ENCODE peak calls at places on chromosomes 16 and 17, in five cellular contexts. Q is stomach, U is A549, X is uterus, R is OCI-LY7. P is an unnamed sample.

GRCh38 chr17:64209356-64209941 is 53.6 kb downstream of the TEX2 start:
- DNase-seq in Q (no peak), U (no peak), X (no peak), R (no peak), P (no peak)

GRCh38 chr16:89549007-89549700 is 11.3 kb upstream of the RPL13 start:
- DNase-seq in Q (no peak), U (no peak), X (no peak), R (no peak), P (no peak)

GRCh38 chr17:78597923-78598545 is 20.8 kb upstream of the DNAH17 start:
- DNase-seq in Q (no peak), U (no peak), X (no peak), R (no peak), P (peak; percentile 2)

GRCh38 chr17:36443777-36444176 is 42.7 kb upstream of the ZNHIT3 start:
- DNase-seq in Q (no peak), U (no peak), X (no peak), R (no peak), P (no peak)

GRCh38 chr17:68732301-68732749 is 131.2 kb upstream of the FAM20A start:
- DNase-seq in Q (no peak), U (no peak), X (no peak), R (no peak), P (no peak)

GRCh38 chr17:8556074-8556473 is 74.5 kb downstream of the MYH10 start:
- DNase-seq in Q (no peak), U (no peak), X (no peak), R (no peak), P (no peak)

GRCh38 chr16:1691276-1691675 is 13.2 kb downstream of the JPT2 start:
- DNase-seq in Q (no peak), U (no peak), X (no peak), R (no peak), P (no peak)

GRCh38 chr16:80407265-80407987 is 133.4 kb upstream of the DYNLRB2 start:
- DNase-seq in Q (no peak), U (no peak), X (no peak), R (no peak), P (no peak)

GRCh38 chr16:72837846-72838661 is 209.9 kb downstream of the ZFHX3 start:
- DNase-seq in Q (no peak), U (no peak), X (no peak), R (no peak), P (no peak)

GRCh38 chr16:81889896-81890634 is 111.0 kb downstream of the PLCG2 start:
- DNase-seq in Q (peak; percentile 66), U (peak; percentile 74), X (peak; percentile 26), R (peak; percentile 65), P (peak; percentile 82)

GRCh38 chr16:49281843-49282642 is 405 bp upstream of the CBLN1 start:
- DNase-seq in Q (peak; percentile 77), U (peak; percentile 78), X (peak; percentile 47), R (peak; percentile 97), P (peak; percentile 92)

GRCh38 chr17:73595068-73595865 is 49.0 kb downstream of the SDK2 start:
- DNase-seq in Q (peak; percentile 31), U (peak; percentile 72), X (no peak), R (peak; percentile 55), P (no peak)

GRCh38 chr17:74545456-74546230 is at the start of gene CD300C:
- DNase-seq in Q (no peak), U (no peak), X (no peak), R (no peak), P (no peak)

GRCh38 chr17:48551206-48551597 is 6.3 kb upstream of the HOXB2 start:
- DNase-seq in Q (no peak), U (no peak), X (no peak), R (no peak), P (no peak)

GRCh38 chr17:77214743-77215142 is 74.0 kb downstream of the SEC14L1 start:
- DNase-seq in Q (peak; percentile 51), U (peak; percentile 73), X (no peak), R (peak; percentile 57), P (no peak)

GRCh38 chr17:28494445-28495188 is 11.5 kb upstream of the FOXN1 start:
- DNase-seq in Q (peak; percentile 80), U (peak; percentile 96), X (peak; percentile 68), R (peak; percentile 73), P (peak; percentile 78)

GRCh38 chr16:20285993-20286499 is 41.3 kb downstream of the GP2 start:
- DNase-seq in Q (no peak), U (no peak), X (no peak), R (no peak), P (no peak)

GRCh38 chr17:40224707-40225092 is 5.6 kb downstream of the WIPF2 start:
- DNase-seq in Q (peak; percentile 40), U (no peak), X (no peak), R (no peak), P (no peak)

GRCh38 chr17:17823433-17824118 is 13.2 kb downstream of the SREBF1 start:
- DNase-seq in Q (peak; percentile 89), U (peak; percentile 98), X (peak; percentile 87), R (peak; percentile 94), P (peak; percentile 95)

GRCh38 chr16:9008335-9009260 is 44.9 kb upstream of the USP7 start:
- DNase-seq in Q (peak; percentile 83), U (peak; percentile 97), X (peak; percentile 63), R (peak; percentile 68), P (peak; percentile 78)

GRCh38 chr17:72580321-72581127 is 459.7 kb downstream of the SOX9 start:
- DNase-seq in Q (peak; percentile 84), U (no peak), X (no peak), R (no peak), P (no peak)

DNA sequence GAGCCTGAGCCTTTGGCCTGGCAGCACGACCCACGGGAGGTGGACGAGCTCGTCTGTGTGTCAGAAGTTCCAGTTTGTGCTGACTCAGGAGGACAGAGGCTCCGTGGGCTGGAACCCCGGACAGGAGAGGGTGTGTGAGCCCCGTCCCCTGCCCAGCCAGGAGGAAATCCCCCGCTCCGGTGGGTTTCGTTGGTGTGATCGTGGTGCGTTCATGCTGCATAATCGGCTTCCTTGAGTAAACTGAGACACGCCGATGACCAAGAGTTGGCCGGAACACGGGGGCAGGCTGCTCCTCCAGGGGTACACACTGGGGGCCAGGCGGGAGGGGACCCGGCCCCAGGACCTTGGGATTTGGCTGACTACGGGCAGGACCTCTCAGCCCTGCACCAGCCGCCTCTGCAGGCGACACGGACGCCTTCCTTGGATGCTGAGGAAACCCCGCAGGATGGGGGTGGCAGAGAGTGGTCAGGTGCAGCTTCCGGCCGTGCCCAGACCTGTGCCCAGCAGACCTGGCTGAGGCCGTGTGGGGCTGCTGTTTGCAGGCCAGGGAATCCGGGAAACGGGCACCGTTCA is 8.5 kb downstream of the METRNL start:
- DNase-seq in Q (no peak), U (no peak), X (no peak), R (no peak), P (no peak)
- H3K4me1 ChIP-seq in Q (peaks cover 96% of the 10 kb centered on the region), U (peaks cover 24% of the 10 kb centered on the region), X (peaks cover 14% of the 10 kb centered on the region), R (peaks cover 3% of the 10 kb centered on the region), P (no peaks in the 10 kb centered on the region)

GRCh38 chr16:68700120-68700519 is 37.0 kb upstream of the CDH1 start:
- DNase-seq in Q (no peak), U (no peak), X (no peak), R (no peak), P (no peak)

GRCh38 chr16:68707341-68708152 is 29.5 kb upstream of the CDH1 start:
- DNase-seq in Q (peak; percentile 86), U (peak; percentile 89), X (no peak), R (no peak), P (no peak)

DNA sequence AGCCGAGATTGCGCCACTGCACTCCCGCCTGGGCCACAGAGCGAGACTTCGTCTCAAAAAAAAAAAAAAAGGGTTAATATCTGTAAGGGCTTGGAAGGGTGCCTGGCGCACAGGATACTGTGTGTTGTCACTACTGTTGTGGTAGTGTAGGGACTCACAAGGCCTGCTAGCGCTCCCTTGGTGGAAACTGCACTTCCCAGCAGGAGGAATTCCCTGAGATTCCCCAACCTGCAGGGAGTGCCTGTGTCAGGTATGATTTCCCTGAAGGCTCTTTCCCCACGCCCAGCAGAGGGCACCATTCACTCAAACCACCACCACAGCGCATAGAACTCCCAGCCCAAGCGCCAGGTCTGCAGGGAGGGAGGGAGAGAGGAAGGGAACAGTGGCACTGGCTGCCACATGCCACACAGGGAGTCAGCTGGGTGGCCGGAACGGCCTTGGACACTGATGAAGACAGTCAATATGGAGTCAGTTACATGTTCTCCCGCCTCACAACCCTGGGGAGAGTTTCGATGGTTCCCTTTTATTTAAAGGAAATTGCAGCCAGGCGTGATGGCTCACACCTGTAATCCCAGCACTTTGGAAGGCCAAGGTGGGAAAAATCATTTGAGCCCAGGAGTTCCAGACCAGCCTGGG is 32.7 kb upstream of the CDH1 start:
- DNase-seq in Q (peak; percentile 92), U (peak; percentile 82), X (peak; percentile 26), R (peak; percentile 59), P (peak; percentile 84)
- TF ChIP-seq CTCF in Q (peak; percentile 59), U (peak; percentile 90), X (peak; percentile 38), R (peak; percentile 82), P (peak; percentile 94)

DNA sequence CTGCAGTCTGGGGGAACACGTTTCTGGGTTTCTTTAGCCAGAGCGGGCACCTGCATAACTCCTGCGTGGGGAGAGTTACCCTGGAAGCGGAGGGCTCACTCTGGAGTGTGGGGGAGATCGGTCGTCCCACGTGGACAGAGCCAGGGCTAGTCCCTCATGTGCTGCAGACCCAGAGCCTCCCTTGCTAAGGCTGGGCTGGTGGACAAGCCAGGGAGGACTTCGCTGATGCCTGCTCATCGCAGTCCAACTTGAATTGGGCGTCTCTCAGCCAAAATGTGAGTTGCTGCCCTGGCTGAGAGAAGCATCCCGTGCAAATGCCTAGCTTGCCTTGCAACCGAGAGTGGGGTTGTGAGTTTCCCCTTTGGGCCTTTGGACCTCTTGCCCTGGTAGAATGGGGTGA is 986 bp downstream of the CRISPLD2 start:
- DNase-seq in Q (no peak), U (no peak), X (no peak), R (no peak), P (no peak)
- H3K27ac ChIP-seq in Q (peak overlapping the region; percentile 96), U (no peak overlapping the region), X (peak overlapping the region; percentile 94), R (no peak overlapping the region), P (peak overlapping the region; percentile 10)

DNA sequence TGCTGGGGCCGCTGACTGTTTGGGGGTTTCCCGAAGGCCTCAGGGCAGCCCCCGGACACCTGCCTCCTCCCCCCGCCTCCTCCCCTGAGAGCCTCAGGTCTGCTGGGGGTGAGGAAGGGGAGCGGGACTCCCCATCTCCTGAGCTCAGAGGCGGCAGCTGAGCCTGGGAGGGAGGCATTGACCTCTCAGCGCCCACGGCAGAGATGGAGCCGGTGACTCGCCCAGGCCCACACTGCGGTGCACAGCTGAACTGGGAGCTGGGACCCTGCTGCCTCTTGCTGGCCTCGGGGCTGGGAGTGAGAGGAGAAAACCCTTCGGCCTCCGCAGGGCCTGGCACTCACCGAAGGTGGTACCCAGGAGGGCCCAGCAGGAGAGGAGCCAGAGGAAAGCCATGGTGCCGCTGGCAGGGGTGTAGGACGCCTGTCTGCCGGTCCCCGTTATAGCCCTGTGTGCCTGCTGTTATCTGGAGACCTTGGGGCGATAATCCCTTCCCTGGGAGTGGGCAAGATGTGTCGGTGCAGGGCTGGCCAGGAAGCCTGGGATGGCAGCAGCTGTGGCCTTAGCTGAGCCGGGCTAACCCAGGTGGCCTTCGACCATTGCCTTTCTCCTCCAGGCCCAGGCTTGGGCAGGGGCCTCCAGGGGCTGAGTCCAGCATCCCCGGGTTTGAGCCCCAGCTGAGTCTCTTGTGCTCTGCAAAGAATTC is at the start of gene CTRB2:
- DNase-seq in Q (no peak), U (no peak), X (no peak), R (no peak), P (peak; percentile 40)
- H3K4me1 ChIP-seq in Q (no peaks in the 10 kb centered on the region), U (no peaks in the 10 kb centered on the region), X (no peaks in the 10 kb centered on the region), R (no peaks in the 10 kb centered on the region), P (no peaks in the 10 kb centered on the region)